ENCODE peak calls at places on chromosomes 2 and 18, in four cellular contexts. G, J, E and P are unnamed samples.

GRCh38 chr18:54388203-54389142 is 30.8 kb downstream of the C18orf54 start:
- DNase-seq in G (no peak), J (peak), E (peak), P (peak)

GRCh38 chr2:63840785-63841253 is 877 bp upstream of the UGP2 start:
- DNase-seq in G (peak), E (peak), J (peak), P (peak)

GRCh38 chr2:178230396-178230795 is 36.1 kb downstream of the OSBPL6 start:
- DNase-seq in E (no peak), G (no peak), J (no peak), P (no peak)

GRCh38 chr18:46478796-46479195 is 178.2 kb downstream of the LOXHD1 start:
- DNase-seq in J (no peak), G (no peak), E (no peak), P (no peak)

GRCh38 chr2:157991932-157992331 is 109.7 kb upstream of the UPP2 start:
- DNase-seq in G (no peak), J (no peak), E (no peak), P (no peak)

GRCh38 chr18:3246636-3247242 is 862 bp upstream of the MYL12A start:
- DNase-seq in E (peak), G (no peak), J (no peak), P (peak)

GRCh38 chr2:234949762-234950434 is 1.9 kb upstream of the SH3BP4 start:
- DNase-seq in G (no peak), J (no peak), E (no peak), P (no peak)

GRCh38 chr2:31255911-31256571 is 22.1 kb downstream of the EHD3 start:
- DNase-seq in G (no peak), J (no peak), E (no peak), P (no peak)

GRCh38 chr2:8437949-8438400 is 243.9 kb upstream of the ID2 start:
- DNase-seq in J (no peak), G (no peak), E (no peak), P (no peak)

GRCh38 chr2:101630224-101630949 is 67.1 kb upstream of the MAP4K4 start:
- DNase-seq in G (peak), E (no peak), J (no peak), P (no peak)

GRCh38 chr2:23285076-23285795 is 99.7 kb upstream of the KLHL29 start:
- DNase-seq in J (no peak), E (no peak), G (no peak), P (no peak)

GRCh38 chr2:191679818-191680600 is 2.1 kb downstream of the NABP1 start:
- DNase-seq in G (no peak), E (no peak), J (no peak), P (no peak)

GRCh38 chr2:63792523-63792922 is 49.2 kb upstream of the UGP2 start:
- DNase-seq in G (no peak), E (no peak), J (no peak), P (no peak)

GRCh38 chr18:41576643-41577042 is 378.4 kb upstream of the PIK3C3 start:
- DNase-seq in G (no peak), E (no peak), J (peak), P (no peak)

GRCh38 chr18:48600746-48601090 is 61.9 kb downstream of the CTIF start:
- DNase-seq in G (no peak), J (no peak), E (no peak), P (no peak)